ENCODE peak calls at places on chromosome 19, in five cellular contexts. V, B, O, K and X are unnamed samples.

GRCh38 chr19:32173836-32174235 is 171.6 kb upstream of the ZNF507 start:
- DNase-seq in V (no peak), B (no peak), O (no peak), K (no peak), X (no peak)

GRCh38 chr19:18292460-18292809 is 11.0 kb upstream of the JUND start:
- DNase-seq in V (no peak), B (peak), O (no peak), K (no peak), X (no peak)

GRCh38 chr19:28285078-28285477 is 927.9 kb downstream of the UQCRFS1 start:
- DNase-seq in V (no peak), B (no peak), O (no peak), K (no peak), X (no peak)

GRCh38 chr19:18290250-18291018 is 9.0 kb upstream of the JUND start:
- DNase-seq in V (no peak), B (no peak), O (no peak), K (no peak), X (peak)

GRCh38 chr19:29537601-29538000 is 11.8 kb downstream of the VSTM2B start:
- DNase-seq in V (no peak), B (no peak), O (no peak), K (no peak), X (peak)

GRCh38 chr19:8478605-8479004 is 23.8 kb downstream of the PRAM1 start:
- DNase-seq in V (no peak), B (no peak), O (no peak), K (no peak), X (no peak)

GRCh38 chr19:18373892-18374629 is 11.9 kb upstream of the GDF15 start:
- DNase-seq in V (peak), B (peak), O (peak), K (peak), X (peak)

GRCh38 chr19:42185281-42185680 is 32.2 kb downstream of the DEDD2 start:
- DNase-seq in V (no peak), B (no peak), O (no peak), K (no peak), X (no peak)

GRCh38 chr19:29855771-29856510 is 44.1 kb downstream of the CCNE1 start:
- DNase-seq in V (no peak), B (no peak), O (no peak), K (no peak), X (no peak)

GRCh38 chr19:53660584-53660983 is 28.8 kb downstream of the DPRX start:
- DNase-seq in V (no peak), B (no peak), O (no peak), K (no peak), X (no peak)

GRCh38 chr19:13817018-13817614 is 21.9 kb downstream of the ZSWIM4 start:
- DNase-seq in V (no peak), B (no peak), O (peak), K (no peak), X (peak)

GRCh38 chr19:11434703-11435056 is 241 bp downstream of the ODAD3 start:
- DNase-seq in V (no peak), B (no peak), O (no peak), K (no peak), X (no peak)

GRCh38 chr19:51783373-51783772 is 11.6 kb upstream of the FPR3 start:
- DNase-seq in V (peak), B (no peak), O (no peak), K (peak), X (no peak)

GRCh38 chr19:14368011-14368513 is 13.2 kb upstream of the ADGRE5 start:
- DNase-seq in V (no peak), B (no peak), O (no peak), K (no peak), X (no peak)

GRCh38 chr19:17420267-17420924 is 549 bp downstream of the MVB12A start:
- DNase-seq in V (no peak), B (peak), O (no peak), K (no peak), X (peak)

GRCh38 chr19:41324921-41325639 is 15.1 kb downstream of the CCDC97 start:
- DNase-seq in V (no peak), B (peak), O (peak), K (peak), X (peak)

GRCh38 chr19:35553385-35554000 is 8.1 kb downstream of the TMEM147 start:
- DNase-seq in V (no peak), B (no peak), O (no peak), K (no peak), X (no peak)

GRCh38 chr19:14369399-14370168 is 11.7 kb upstream of the ADGRE5 start:
- DNase-seq in V (no peak), B (peak), O (no peak), K (no peak), X (no peak)

GRCh38 chr19:19649580-19649995 is 6.1 kb upstream of the GMIP start:
- DNase-seq in V (no peak), B (no peak), O (no peak), K (no peak), X (no peak)

GRCh38 chr19:47707135-47707925 is 5.9 kb upstream of the EHD2 start:
- DNase-seq in V (peak), B (peak), O (no peak), K (peak), X (peak)

GRCh38 chr19:47702671-47703070 is 10.6 kb upstream of the EHD2 start:
- DNase-seq in V (no peak), B (no peak), O (no peak), K (no peak), X (no peak)

GRCh38 chr19:47703301-47703700 is 9.9 kb upstream of the EHD2 start:
- DNase-seq in V (no peak), B (no peak), O (no peak), K (no peak), X (no peak)

GRCh38 chr19:47704024-47704423 is 9.2 kb upstream of the EHD2 start:
- DNase-seq in V (no peak), B (no peak), O (no peak), K (no peak), X (no peak)

GRCh38 chr19:47704656-47705055 is 8.6 kb upstream of the EHD2 start:
- DNase-seq in V (no peak), B (no peak), O (no peak), K (no peak), X (no peak)
- TF ChIP-seq POLR2AphosphoS5 in V (no peak), B (no peak), O (no peak), K (no peak), X (no peak)

DNA sequence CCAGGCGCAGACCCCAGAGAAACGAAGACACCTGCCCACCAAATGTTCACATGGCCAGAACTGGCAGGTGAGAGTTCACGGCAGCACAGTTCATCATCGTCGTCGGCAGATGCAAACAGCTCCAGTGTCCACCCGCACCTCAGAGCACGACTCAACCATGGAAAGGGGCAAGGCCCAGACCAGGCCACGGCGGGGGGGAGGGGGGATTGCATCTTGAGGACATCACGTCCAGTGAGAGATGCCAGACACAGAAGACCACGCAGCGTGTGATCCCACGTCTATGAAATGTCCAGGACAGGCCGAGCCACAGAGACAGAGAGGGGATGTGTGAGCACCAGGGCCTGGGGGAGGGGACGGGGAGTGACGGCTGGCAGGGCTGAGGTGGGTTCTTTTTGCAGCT is 7.3 kb downstream of the RNF126 start:
- DNase-seq in V (no peak), B (no peak), O (no peak), K (no peak), X (peak)
- TF ChIP-seq POLR2AphosphoS5 in V (no peak), B (no peak), O (no peak), K (no peak), X (no peak)

GRCh38 chr19:47469719-47470118 is 2.0 kb downstream of the SLC8A2 start:
- DNase-seq in V (no peak), B (no peak), O (no peak), K (no peak), X (no peak)
- TF ChIP-seq POLR2AphosphoS5 in V (no peak), B (no peak), O (no peak), K (no peak), X (no peak)

GRCh38 chr19:43754312-43754561 is 525 bp downstream of the SMG9 start:
- DNase-seq in V (no peak), B (no peak), O (no peak), K (no peak), X (no peak)

GRCh38 chr19:43749898-43750297 is 4.9 kb downstream of the SMG9 start:
- DNase-seq in V (no peak), B (no peak), O (no peak), K (no peak), X (no peak)

GRCh38 chr19:43754562-43755255 is at the start of gene SMG9:
- DNase-seq in V (peak), B (peak), O (peak), K (peak), X (peak)

GRCh38 chr19:43751466-43752220 is 3.1 kb downstream of the SMG9 start:
- DNase-seq in V (no peak), B (no peak), O (no peak), K (no peak), X (no peak)

DNA sequence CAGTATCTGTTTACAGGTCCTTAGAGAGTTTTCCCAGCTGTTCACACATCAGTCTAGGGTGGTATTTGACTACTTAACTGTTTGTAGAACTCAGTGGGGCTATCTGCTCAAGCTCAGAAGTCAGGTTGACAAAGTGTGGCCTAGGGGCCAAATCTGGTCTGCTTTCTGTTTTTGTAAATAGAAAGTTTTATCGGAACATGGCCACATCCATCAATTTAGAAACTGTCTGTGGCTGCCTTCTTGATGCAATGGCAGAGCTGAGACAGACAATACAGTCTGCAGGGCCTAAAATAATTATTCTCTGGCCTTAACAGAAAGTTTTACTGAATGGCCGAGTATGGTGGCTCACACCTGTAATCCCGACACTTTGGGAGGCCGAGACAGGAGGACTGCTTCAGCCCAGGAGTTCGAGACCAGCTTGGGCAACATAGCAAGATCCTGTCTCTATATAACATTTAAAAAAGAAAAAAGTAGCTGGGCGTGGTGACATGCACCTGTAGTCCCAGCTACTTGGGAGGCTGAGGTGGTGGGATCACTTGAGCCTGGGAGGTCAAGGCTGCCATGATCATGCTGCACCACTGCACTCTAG is 2.4 kb downstream of the SMG9 start:
- DNase-seq in V (no peak), B (no peak), O (no peak), K (no peak), X (no peak)
- TF ChIP-seq POLR2AphosphoS5 in V (no peak), B (no peak), O (no peak), K (no peak), X (no peak)

GRCh38 chr19:47514869-47515588 is at the start of gene NAPA:
- DNase-seq in V (peak), B (peak), O (peak), K (peak), X (peak)
- TF ChIP-seq POLR2AphosphoS5 in V (no peak), B (peak), O (peak), K (peak), X (peak)

DNA sequence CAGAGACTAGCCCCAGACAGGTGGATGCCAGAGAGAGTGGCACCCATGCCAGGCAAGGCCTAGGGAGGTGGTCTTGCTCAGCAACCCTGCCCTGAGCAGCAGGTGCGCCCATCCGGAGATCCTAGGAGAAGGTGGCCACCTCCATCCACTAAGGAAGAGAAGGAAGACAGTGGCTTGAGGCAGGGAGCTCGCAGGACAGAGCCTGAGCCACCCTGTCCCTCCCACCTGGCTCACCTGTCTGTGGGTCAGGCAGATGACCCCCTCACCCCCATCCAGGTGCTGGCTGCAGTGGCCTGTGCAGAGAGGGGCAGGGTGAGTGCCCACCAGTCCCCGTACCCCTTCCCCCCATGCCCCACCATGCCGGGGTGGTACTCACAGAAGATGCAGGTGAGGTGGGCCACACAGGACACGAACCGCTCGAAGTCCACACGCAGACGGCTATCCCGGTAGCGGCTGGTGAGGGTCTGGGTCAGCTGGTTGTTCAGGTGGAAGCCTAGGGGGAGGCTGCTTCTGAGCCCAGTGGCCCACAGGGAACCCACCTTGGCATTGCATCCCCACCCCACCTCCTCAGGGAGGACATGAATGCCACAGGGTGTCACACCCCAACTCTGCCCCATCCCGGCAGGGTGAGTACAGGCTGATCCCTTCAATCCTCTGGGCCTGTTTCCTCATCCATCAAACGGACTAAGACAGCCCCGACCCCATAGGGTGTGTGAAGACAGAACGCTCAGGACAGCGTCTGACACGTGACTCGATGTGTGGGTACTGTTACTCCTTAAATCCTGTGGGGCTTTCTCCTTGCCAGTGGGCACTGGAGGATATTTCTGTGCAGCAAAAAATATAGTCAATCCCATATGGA is 13.3 kb downstream of the CAPN12 start:
- DNase-seq in V (no peak), B (peak), O (no peak), K (no peak), X (no peak)
- TF ChIP-seq POLR2AphosphoS5 in V (no peak), B (no peak), O (no peak), K (peak), X (peak)